ENCODE peak calls at places on chromosomes 13 and 19, in seven cellular contexts. O is kidney; K is EL; M is IMR-90; D is activated CD8-positive, alpha-beta T cell treated with anti-CD3 and anti-CD28 coated beads, Interleukin-2, amount 10 ng/mL, durations not matched to agents 7 days and 5 days; C is foreskin fibroblast; V is mucosa of gallbladder. W is an unnamed sample.

GRCh38 chr13:43397110-43397509 is 373.7 kb downstream of the DNAJC15 start:
- DNase-seq in O (no peak), K (peak; percentile 34), M (peak; percentile 68), D (no peak), C (peak; percentile 59), V (no peak), W (no peak)

GRCh38 chr19:28309072-28309471 is 903.9 kb downstream of the UQCRFS1 start:
- DNase-seq in O (no peak), K (no peak), M (no peak), D (no peak), C (no peak), V (no peak), W (no peak)

GRCh38 chr19:14383556-14383897 is 2.3 kb downstream of the ADGRE5 start:
- DNase-seq in O (no peak), K (peak; percentile 51), M (peak; percentile 39), D (no peak), C (peak; percentile 58), V (no peak), W (no peak)

GRCh38 chr19:5693195-5694166 is 3.4 kb downstream of the RPL36 start:
- DNase-seq in O (no peak), K (no peak), M (no peak), D (no peak), C (no peak), V (no peak), W (peak; percentile 38)

GRCh38 chr13:83121904-83122303 is 760.4 kb downstream of the SLITRK1 start:
- DNase-seq in O (no peak), K (no peak), M (peak; percentile 36), D (no peak), C (peak; percentile 3), V (no peak), W (no peak)

GRCh38 chr19:3740431-3740830 is 21.1 kb downstream of the APBA3 start:
- DNase-seq in O (no peak), K (no peak), M (no peak), D (no peak), C (no peak), V (no peak), W (no peak)

GRCh38 chr13:79915386-79915785 is 425.5 kb downstream of the SPRY2 start:
- DNase-seq in O (no peak), K (no peak), M (no peak), D (no peak), C (peak; percentile 52), V (no peak), W (no peak)

GRCh38 chr19:40213882-40214570 is 4.2 kb downstream of the TTC9B start:
- DNase-seq in O (no peak), K (no peak), M (no peak), D (no peak), C (no peak), V (no peak), W (no peak)

GRCh38 chr13:37656247-37656940 is 57.8 kb upstream of the POSTN start:
- DNase-seq in O (no peak), K (peak; percentile 98), M (peak; percentile 99), D (no peak), C (peak; percentile 97), V (no peak), W (no peak)

GRCh38 chr19:17982430-17982829 is 15.5 kb downstream of the KCNN1 start:
- DNase-seq in O (no peak), K (no peak), M (no peak), D (no peak), C (no peak), V (no peak), W (no peak)

GRCh38 chr19:3029070-3029923 is at the start of gene TLE2:
- DNase-seq in O (no peak), K (no peak), M (no peak), D (no peak), C (no peak), V (no peak), W (no peak)

GRCh38 chr19:16463991-16464575 is 7.7 kb downstream of the EPS15L1 start:
- DNase-seq in O (no peak), K (peak; percentile 45), M (peak; percentile 64), D (no peak), C (no peak), V (no peak), W (no peak)

GRCh38 chr13:74620711-74621110 is 486.5 kb upstream of the KLF12 start:
- DNase-seq in O (no peak), K (no peak), M (no peak), D (no peak), C (no peak), V (no peak), W (no peak)

GRCh38 chr13:114055766-114056165 is 76.7 kb downstream of the RASA3 start:
- DNase-seq in O (peak; percentile 65), K (no peak), M (no peak), D (no peak), C (no peak), V (no peak), W (no peak)

GRCh38 chr13:106382569-106382968 is 152.9 kb downstream of the EFNB2 start:
- DNase-seq in O (no peak), K (no peak), M (no peak), D (no peak), C (no peak), V (no peak), W (no peak)

W was measured in H9.